ENCODE peak calls at places on chromosomes 12 and 14, in ten cellular contexts. J is left ventricle myocardium inferior, D is HFFc6, X is A549, O is WTC11, T is GM13977, N is kidney epithelial cell, R is RWPE1, W is fibroblast of mammary gland, H is fibroblast of pulmonary artery. F is an unnamed sample.

GRCh38 chr14:76089151-76089550 is 62.6 kb upstream of the GPATCH2L start:
- DNase-seq in N (no peak), W (no peak), R (no peak), J (peak), H (no peak), O (no peak), X (no peak), D (no peak), T (no peak), F (no peak)

GRCh38 chr12:45669093-45669492 is 60.4 kb upstream of the ARID2 start:
- DNase-seq in R (no peak), J (no peak), X (no peak), O (no peak), H (no peak), D (no peak), N (no peak), T (peak), W (no peak), F (no peak)

GRCh38 chr12:31772186-31772585 is 43.4 kb upstream of the AMN1 start:
- DNase-seq in T (no peak), D (no peak), X (no peak), R (no peak), J (no peak), W (no peak), O (no peak), N (no peak), H (peak), F (no peak)

GRCh38 chr12:108616359-108616758 is 17.3 kb downstream of the SELPLG start:
- DNase-seq in T (no peak), H (no peak), X (no peak), O (no peak), R (no peak), D (no peak), W (no peak), J (no peak), N (no peak), F (no peak)

GRCh38 chr14:105184461-105184860 is 3.3 kb upstream of the NUDT14 start:
- DNase-seq in W (no peak), D (no peak), H (no peak), N (no peak), T (no peak), J (no peak), O (no peak), X (no peak), R (no peak), F (no peak)

GRCh38 chr12:122917508-122918227 is 21.7 kb upstream of the VPS37B start:
- DNase-seq in O (no peak), X (no peak), N (no peak), W (peak), R (peak), T (no peak), D (peak), J (peak), H (peak), F (peak)

GRCh38 chr12:2641761-2642160 is 153.0 kb upstream of the FKBP4 start:
- DNase-seq in J (no peak), N (no peak), T (no peak), D (no peak), R (no peak), X (no peak), H (no peak), W (no peak), O (peak), F (no peak)

GRCh38 chr12:40889329-40889728 is 197.1 kb downstream of the CNTN1 start:
- DNase-seq in D (no peak), O (no peak), R (no peak), T (no peak), N (no peak), W (no peak), H (no peak), X (no peak), J (no peak), F (no peak)

DNA sequence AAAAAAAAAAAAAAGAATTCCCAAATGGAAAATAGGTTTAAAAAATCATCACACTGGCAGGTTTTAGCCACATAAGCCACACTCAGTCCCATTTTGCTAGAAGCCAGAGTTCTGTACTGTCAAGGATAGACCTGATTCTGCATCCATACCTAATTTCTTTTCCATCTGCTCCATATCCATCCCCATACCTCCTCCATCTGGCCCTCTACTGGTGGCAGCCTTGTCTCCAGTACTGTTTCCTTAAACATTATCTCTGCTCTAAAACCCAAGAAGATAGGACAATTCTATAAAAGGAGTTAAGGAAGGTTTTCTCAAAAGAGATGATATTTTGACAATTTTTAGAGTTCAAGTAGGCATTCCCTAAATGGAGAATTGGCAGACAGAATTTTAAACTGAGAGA is 26.0 kb upstream of the RXYLT1 start:
- DNase-seq in N (no peak), O (no peak), T (no peak), H (no peak), D (no peak), X (peak), W (no peak), J (no peak), R (no peak), F (no peak)
- TF ChIP-seq CTCF in N (peak), O (no peak), T (no peak), H (peak), D (peak), X (peak), W (peak), J (no peak), R (no peak), F (peak)

GRCh38 chr12:53740130-53740491 is 11.7 kb downstream of the CISTR start:
- DNase-seq in W (no peak), N (no peak), X (no peak), D (no peak), O (no peak), T (no peak), H (no peak), J (no peak), R (no peak), F (no peak)
- TF ChIP-seq CTCF in W (no peak), N (no peak), X (no peak), D (peak), O (no peak), T (no peak), H (no peak), J (no peak), R (no peak), F (no peak)

DNA sequence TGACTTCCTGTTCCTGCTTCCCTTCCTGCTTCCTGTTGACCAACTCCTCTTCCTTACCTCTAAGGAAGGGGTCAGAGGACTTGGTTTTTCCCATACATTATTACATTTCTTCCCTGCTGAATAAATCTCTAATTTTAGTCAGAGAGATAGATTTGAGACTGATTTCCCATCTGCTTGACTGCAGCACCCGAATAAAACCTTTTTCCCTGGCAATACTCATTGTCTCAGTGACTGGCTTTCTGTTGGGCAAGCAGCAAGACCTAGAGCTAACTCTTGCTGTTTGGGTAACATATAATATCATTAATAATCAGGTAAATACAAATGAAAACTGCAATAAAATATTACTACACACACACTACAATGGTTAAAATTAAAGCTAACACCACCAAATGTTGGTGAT is 132.2 kb downstream of the FSCB start:
- DNase-seq in W (no peak), T (no peak), N (no peak), R (no peak), H (no peak), D (no peak), O (no peak), J (no peak), X (no peak), F (no peak)
- TF ChIP-seq CTCF in W (no peak), T (no peak), N (no peak), R (no peak), H (no peak), D (no peak), O (no peak), J (no peak), X (no peak), F (no peak)

DNA sequence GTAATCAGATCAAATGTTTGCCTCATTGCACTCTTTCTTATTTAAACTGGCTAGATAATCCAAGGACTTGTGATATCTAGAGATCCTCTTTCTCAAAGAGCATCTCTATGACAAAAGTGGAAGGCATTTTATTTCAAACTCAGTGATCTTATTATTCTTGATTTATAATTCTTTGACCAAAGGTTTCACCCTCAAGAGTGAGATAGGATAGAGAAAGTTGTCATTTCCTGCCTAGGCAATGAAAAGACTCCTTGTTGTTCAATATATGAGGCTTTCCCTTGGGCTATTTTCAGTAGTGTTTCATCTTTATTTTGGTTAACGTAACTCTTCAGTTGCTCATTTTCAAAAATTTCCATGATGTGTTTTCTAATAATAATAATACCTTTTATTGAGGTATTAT is 18.0 kb upstream of the INSM2 start:
- DNase-seq in R (no peak), N (no peak), H (no peak), W (no peak), T (no peak), D (no peak), J (no peak), O (no peak), X (no peak), F (no peak)
- TF ChIP-seq CTCF in R (no peak), N (no peak), H (no peak), W (no peak), T (no peak), D (no peak), J (no peak), O (no peak), X (no peak), F (no peak)

F was measured in retinal pigment epithelial cell.